ENCODE peak calls at places on chromosomes 1 and 21, in five cellular contexts. One of them, this sample, is unnamed.
A peak's percentile ranks its signal among the peaks of the same experiment; 100 is the strongest.

GRCh38 chr1:217889401-217889800 is 258.3 kb downstream of the SPATA17 start:
- DNase-seq in Daoy: peak; percentile 39
- DNase-seq in brain microvascular endothelial cell: no peak
- DNase-seq in CD8-positive, alpha-beta memory T cell: no peak
- DNase-seq in fibroblast of the conjunctiva: no peak
- DNase-seq in this sample: no peak

GRCh38 chr1:106899644-106900043 is 156.8 kb upstream of the PRMT6 start:
- DNase-seq in Daoy: no peak
- DNase-seq in brain microvascular endothelial cell: no peak
- DNase-seq in CD8-positive, alpha-beta memory T cell: no peak
- DNase-seq in fibroblast of the conjunctiva: no peak
- DNase-seq in this sample: no peak

GRCh38 chr1:71087060-71087459 is 6.2 kb upstream of the ZRANB2 start:
- DNase-seq in Daoy: no peak
- DNase-seq in brain microvascular endothelial cell: no peak
- DNase-seq in CD8-positive, alpha-beta memory T cell: no peak
- DNase-seq in fibroblast of the conjunctiva: no peak
- DNase-seq in this sample: no peak

GRCh38 chr1:119549719-119550141 is 42.7 kb downstream of the HSD3B1 start:
- DNase-seq in Daoy: peak; percentile 83
- DNase-seq in brain microvascular endothelial cell: peak; percentile 76
- DNase-seq in CD8-positive, alpha-beta memory T cell: no peak
- DNase-seq in fibroblast of the conjunctiva: peak; percentile 43
- DNase-seq in this sample: no peak

GRCh38 chr1:229445828-229446227 is 11.9 kb upstream of the ACTA1 start:
- DNase-seq in Daoy: no peak
- DNase-seq in brain microvascular endothelial cell: no peak
- DNase-seq in CD8-positive, alpha-beta memory T cell: no peak
- DNase-seq in fibroblast of the conjunctiva: no peak
- DNase-seq in this sample: no peak

GRCh38 chr21:31137951-31138350 is 99.7 kb upstream of the KRTAP19-8 start:
- DNase-seq in Daoy: no peak
- DNase-seq in brain microvascular endothelial cell: no peak
- DNase-seq in CD8-positive, alpha-beta memory T cell: no peak
- DNase-seq in fibroblast of the conjunctiva: no peak
- DNase-seq in this sample: no peak

GRCh38 chr21:37532868-37533780 is 166.6 kb downstream of the DYRK1A start:
- DNase-seq in Daoy: peak; percentile 89
- DNase-seq in brain microvascular endothelial cell: peak; percentile 48
- DNase-seq in CD8-positive, alpha-beta memory T cell: no peak
- DNase-seq in fibroblast of the conjunctiva: no peak
- DNase-seq in this sample: no peak

GRCh38 chr1:61654067-61654466 is 70.9 kb downstream of the TM2D1 start:
- DNase-seq in Daoy: no peak
- DNase-seq in brain microvascular endothelial cell: no peak
- DNase-seq in CD8-positive, alpha-beta memory T cell: no peak
- DNase-seq in fibroblast of the conjunctiva: no peak
- DNase-seq in this sample: no peak

GRCh38 chr1:1591452-1591851 is 8.5 kb downstream of the FNDC10 start:
- DNase-seq in Daoy: no peak
- DNase-seq in brain microvascular endothelial cell: no peak
- DNase-seq in CD8-positive, alpha-beta memory T cell: no peak
- DNase-seq in fibroblast of the conjunctiva: no peak
- DNase-seq in this sample: no peak

GRCh38 chr1:30417701-30418425 is 305.5 kb downstream of the MATN1 start:
- DNase-seq in Daoy: no peak
- DNase-seq in brain microvascular endothelial cell: no peak
- DNase-seq in CD8-positive, alpha-beta memory T cell: no peak
- DNase-seq in fibroblast of the conjunctiva: no peak
- DNase-seq in this sample: no peak